ENCODE peak calls at places on chromosomes 1 and 21, in four cellular contexts. S, P, D and W are unnamed samples.

GRCh38 chr1:96238426-96238825 is 483.2 kb upstream of the PTBP2 start:
- DNase-seq in S (no peak), P (no peak), D (no peak), W (no peak)

GRCh38 chr1:232369451-232369850 is 260.5 kb downstream of the SIPA1L2 start:
- DNase-seq in S (no peak), P (no peak), D (no peak), W (no peak)

GRCh38 chr21:43307677-43308070 is 119.3 kb downstream of the SIK1 start:
- DNase-seq in P (no peak), D (no peak), S (no peak), W (no peak)

GRCh38 chr1:180184041-180184440 is 29.4 kb downstream of the QSOX1 start:
- DNase-seq in P (no peak), S (peak; percentile 53), D (no peak), W (no peak)

GRCh38 chr1:31154632-31155215 is 85.0 kb downstream of the NKAIN1 start:
- DNase-seq in D (peak; percentile 80), S (peak; percentile 91), P (peak; percentile 55), W (peak; percentile 67)

GRCh38 chr1:55959136-55959548 is 620.2 kb downstream of the PLPP3 start:
- DNase-seq in S (no peak), P (no peak), D (no peak), W (no peak)

GRCh38 chr1:113935970-113936369 is 6.8 kb downstream of the HIPK1 start:
- DNase-seq in P (no peak), D (no peak), S (no peak), W (no peak)

GRCh38 chr21:32954353-32954752 is 71.4 kb upstream of the OLIG2 start:
- DNase-seq in S (no peak), P (no peak), D (no peak), W (no peak)

GRCh38 chr1:27400035-27400962 is 7.9 kb downstream of the GPR3 start:
- DNase-seq in P (no peak), S (no peak), D (no peak), W (no peak)

GRCh38 chr1:217026506-217026905 is 303.3 kb upstream of the ESRRG start:
- DNase-seq in P (peak; percentile 26), D (no peak), S (no peak), W (no peak)

GRCh38 chr1:100894622-100895539 is at the start of gene EXTL2:
- DNase-seq in S (peak; percentile 93), P (peak; percentile 64), D (peak; percentile 85), W (peak; percentile 77)

GRCh38 chr1:197736689-197737088 is 38.6 kb downstream of the DENND1B start:
- DNase-seq in P (peak; percentile 60), S (no peak), D (peak; percentile 12), W (no peak)

GRCh38 chr1:181043025-181043880 is 9.5 kb downstream of the MR1 start:
- DNase-seq in P (peak; percentile 43), S (no peak), D (peak; percentile 47), W (no peak)

GRCh38 chr1:36913016-36913415 is 121.3 kb downstream of the GRIK3 start:
- DNase-seq in D (no peak), S (no peak), P (no peak), W (no peak)

GRCh38 chr1:212179394-212180076 is 105.7 kb upstream of the PPP2R5A start:
- DNase-seq in D (peak; percentile 40), S (no peak), P (peak; percentile 97), W (no peak)

GRCh38 chr21:43774163-43774562 is 1.9 kb downstream of the CSTB start:
- DNase-seq in S (no peak), P (no peak), D (no peak), W (no peak)

GRCh38 chr1:94105957-94106529 is 14.9 kb downstream of the ABCA4 start:
- DNase-seq in P (peak; percentile 46), S (no peak), D (no peak), W (no peak)

GRCh38 chr1:173295391-173295790 is 88.3 kb upstream of the TNFSF4 start:
- DNase-seq in D (no peak), S (no peak), P (no peak), W (no peak)

GRCh38 chr1:217911908-217912307 is 280.8 kb downstream of the SPATA17 start:
- DNase-seq in D (peak; percentile 19), S (no peak), P (no peak), W (no peak)

GRCh38 chr1:230317823-230318819 is 108.0 kb downstream of the PGBD5 start:
- DNase-seq in S (peak; percentile 58), D (no peak), P (no peak), W (no peak)

GRCh38 chr1:78048446-78048845 is 2.7 kb downstream of the GIPC2 start:
- DNase-seq in D (no peak), P (no peak), S (no peak), W (no peak)

DNA sequence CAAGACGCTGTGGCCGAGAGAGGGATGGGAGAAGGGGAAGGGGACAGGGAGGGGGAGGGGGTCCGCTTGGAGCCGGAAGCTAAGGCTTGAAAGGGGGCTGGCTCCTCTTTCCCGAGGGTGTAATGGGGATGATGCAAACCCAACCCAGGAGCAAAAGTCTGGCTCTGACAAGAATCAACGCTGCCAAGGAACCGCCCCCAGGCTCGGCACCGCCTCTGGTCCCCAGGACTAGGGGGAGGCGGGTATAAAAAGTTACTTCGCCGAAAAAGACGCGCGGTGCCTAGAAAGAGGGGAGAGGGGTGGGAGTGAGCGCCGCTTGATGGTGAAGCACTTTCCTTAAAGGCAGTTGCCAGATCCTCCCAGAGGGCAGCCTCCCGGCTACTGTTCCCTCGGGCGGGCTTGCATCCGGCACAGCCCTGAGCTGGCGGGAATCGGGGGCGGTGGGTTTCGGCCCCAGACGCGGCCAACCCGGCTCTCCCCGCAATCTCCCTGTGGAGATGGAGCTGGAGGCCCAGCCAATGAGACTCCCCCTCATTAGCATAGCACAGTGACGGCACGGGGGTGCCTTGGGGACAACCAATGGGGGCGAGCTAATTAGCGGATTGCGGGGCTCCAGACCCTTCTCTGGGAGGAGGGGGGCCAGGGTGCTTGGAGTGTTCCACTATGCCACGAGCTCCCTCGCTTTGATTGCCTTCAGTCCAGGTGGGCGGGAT is at the start of gene KCNT2:
- DNase-seq in S (peak; percentile 71), P (peak; percentile 29), D (peak; percentile 59), W (peak; percentile 65)
- H3K4me3 ChIP-seq in S (peak within 1 kb of the TSS; percentile 50), P (peak within 1 kb of the TSS; percentile 53), D (peak within 1 kb of the TSS; percentile 69), W (peak within 1 kb of the TSS; percentile 56)

DNA sequence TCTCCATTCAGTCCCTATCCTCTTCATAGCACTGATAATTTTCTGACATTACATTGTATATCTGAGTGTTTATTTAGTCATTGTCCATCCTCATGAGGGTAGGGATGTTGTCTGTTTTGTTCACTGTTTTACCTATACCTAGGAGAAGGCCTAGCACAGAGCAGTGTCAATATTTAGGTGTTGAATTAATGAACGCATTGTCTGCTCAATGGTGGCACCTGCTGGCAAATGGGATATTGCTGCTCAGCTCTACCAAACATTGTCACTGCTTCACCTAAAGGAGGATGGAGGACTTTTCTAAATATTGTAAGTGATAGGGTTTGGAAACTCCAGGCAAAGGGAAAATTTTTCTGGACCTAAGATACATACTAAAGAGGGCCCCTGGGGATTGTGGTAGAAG is 243.9 kb downstream of the RRAGC start:
- DNase-seq in S (no peak), D (no peak), P (no peak), W (no peak)
- TF ChIP-seq POLR2A in S (no peak), D (no peak), P (no peak), W (no peak)

GRCh38 chr1:2253797-2254480 is 25.8 kb downstream of the SKI start:
- DNase-seq in D (no peak), P (no peak), S (no peak), W (no peak)

GRCh38 chr1:2256430-2257244 is 28.5 kb downstream of the SKI start:
- DNase-seq in S (no peak), D (no peak), P (no peak), W (no peak)

GRCh38 chr1:2255420-2256369 is 27.6 kb downstream of the SKI start:
- DNase-seq in D (peak; percentile 81), S (no peak), P (peak; percentile 73), W (no peak)

GRCh38 chr1:2253036-2253796 is 25.1 kb downstream of the SKI start:
- DNase-seq in P (no peak), S (peak; percentile 75), D (no peak), W (no peak)

DNA sequence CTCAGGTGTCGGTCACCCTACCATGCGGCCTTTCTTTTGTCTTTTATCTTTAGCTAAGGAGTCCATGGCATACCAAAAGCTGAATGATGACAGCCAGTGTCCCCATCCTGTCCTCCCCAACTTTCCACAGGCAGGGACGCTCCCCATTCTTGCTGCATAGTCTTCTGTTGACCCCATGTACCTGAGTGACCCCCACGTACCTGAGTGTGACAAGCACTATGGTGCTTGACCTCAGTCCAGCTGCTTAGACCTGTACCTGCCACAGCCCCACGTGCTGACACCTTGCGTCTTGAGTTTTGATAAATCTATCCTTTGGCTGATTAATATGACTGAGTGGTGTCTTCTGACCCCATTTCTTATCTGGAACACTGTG is 26.9 kb downstream of the SKI start:
- DNase-seq in S (no peak), D (no peak), P (no peak), W (no peak)
- H3K27ac ChIP-seq in S (peak overlapping the region; percentile 88), D (no peak overlapping the region), P (no peak overlapping the region), W (peak overlapping the region; percentile 50)

GRCh38 chr1:16226129-16226494 is 10.9 kb downstream of the CPLANE2 start:
- DNase-seq in P (no peak), D (no peak), S (no peak), W (no peak)

GRCh38 chr1:16224472-16224871 is 12.0 kb upstream of the ARHGEF19 start:
- DNase-seq in S (no peak), P (no peak), D (no peak), W (no peak)

GRCh38 chr1:16229976-16230740 is 6.8 kb downstream of the CPLANE2 start:
- DNase-seq in D (no peak), S (peak; percentile 58), P (no peak), W (no peak)

GRCh38 chr1:16230744-16231143 is 6.2 kb downstream of the CPLANE2 start:
- DNase-seq in S (peak; percentile 61), D (no peak), P (no peak), W (no peak)

DNA sequence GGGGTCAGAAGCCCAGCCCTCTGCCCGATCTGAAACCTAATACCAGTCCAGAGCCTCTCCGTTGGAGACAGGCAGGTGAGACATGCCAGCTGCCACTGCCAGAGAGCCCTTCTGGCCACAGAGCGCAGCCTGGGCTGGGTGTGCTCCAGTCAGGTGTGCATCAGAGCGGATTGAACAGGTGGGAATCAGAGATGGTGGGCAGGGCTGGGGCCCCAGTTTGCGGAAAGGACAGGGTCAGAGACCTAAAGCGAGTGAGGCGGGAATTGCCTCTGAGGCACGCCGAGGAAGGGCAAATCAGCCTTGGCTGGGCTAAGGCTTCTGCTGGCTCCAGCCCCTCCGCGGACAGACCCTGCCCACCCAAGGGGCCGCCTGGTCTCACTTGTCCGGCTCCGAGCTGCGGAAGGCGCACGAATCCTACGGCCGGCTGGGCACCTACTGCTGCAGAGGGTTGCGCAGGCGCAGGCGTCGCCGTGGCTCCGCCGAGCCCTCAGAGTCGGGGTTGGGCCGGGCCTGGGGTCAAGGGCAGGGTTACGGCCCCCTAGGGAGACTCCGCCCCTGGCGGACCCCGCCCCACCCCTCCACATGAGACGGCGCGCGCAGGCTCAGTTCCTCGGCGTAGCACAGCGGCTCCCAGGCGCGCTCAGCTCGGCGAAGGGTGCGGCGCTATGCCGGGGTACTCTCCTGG is 10.3 kb downstream of the CPLANE2 start:
- DNase-seq in P (no peak), S (no peak), D (no peak), W (no peak)
- H3K4me3 ChIP-seq in P (no peak overlapping the region), S (peak overlapping the region; percentile 25), D (no peak overlapping the region), W (peak overlapping the region; percentile 8)